ENCODE peak calls at places on chromosomes 16 and 17, in seven cellular contexts. One of them, this sample, is unnamed.

GRCh38 chr16:58345574-58346354 is 46.5 kb upstream of the GINS3 start:
- DNase-seq in psoas muscle: no peak
- DNase-seq in nephron progenitor cell: no peak
- DNase-seq in CD8-positive, alpha-beta T cell: no peak
- DNase-seq in fibroblast of mammary gland: peak
- DNase-seq in neural crest cell: no peak
- DNase-seq in IMR-90: no peak
- DNase-seq in this sample: no peak

GRCh38 chr16:86763819-86764218 is 185.5 kb downstream of the FOXL1 start:
- DNase-seq in psoas muscle: no peak
- DNase-seq in nephron progenitor cell: no peak
- DNase-seq in CD8-positive, alpha-beta T cell: no peak
- DNase-seq in fibroblast of mammary gland: peak
- DNase-seq in neural crest cell: no peak
- DNase-seq in IMR-90: no peak
- DNase-seq in this sample: no peak

GRCh38 chr17:57832711-57833596 is 16.9 kb downstream of the MRPS23 start:
- DNase-seq in psoas muscle: peak
- DNase-seq in nephron progenitor cell: peak
- DNase-seq in CD8-positive, alpha-beta T cell: peak
- DNase-seq in fibroblast of mammary gland: peak
- DNase-seq in neural crest cell: peak
- DNase-seq in IMR-90: peak
- DNase-seq in this sample: peak

GRCh38 chr16:14658063-14658462 is 25.3 kb downstream of the BFAR start:
- DNase-seq in psoas muscle: no peak
- DNase-seq in nephron progenitor cell: no peak
- DNase-seq in CD8-positive, alpha-beta T cell: no peak
- DNase-seq in fibroblast of mammary gland: no peak
- DNase-seq in neural crest cell: no peak
- DNase-seq in IMR-90: no peak
- DNase-seq in this sample: no peak

GRCh38 chr17:38751803-38752118 is 780 bp upstream of the PSMB3 start:
- DNase-seq in psoas muscle: peak
- DNase-seq in nephron progenitor cell: peak
- DNase-seq in CD8-positive, alpha-beta T cell: peak
- DNase-seq in fibroblast of mammary gland: peak
- DNase-seq in neural crest cell: peak
- DNase-seq in IMR-90: peak
- DNase-seq in this sample: peak

GRCh38 chr16:46911038-46911437 is 26.9 kb downstream of the GPT2 start:
- DNase-seq in psoas muscle: no peak
- DNase-seq in nephron progenitor cell: no peak
- DNase-seq in CD8-positive, alpha-beta T cell: no peak
- DNase-seq in fibroblast of mammary gland: no peak
- DNase-seq in neural crest cell: no peak
- DNase-seq in IMR-90: no peak
- DNase-seq in this sample: no peak

GRCh38 chr17:49676276-49676868 is 1.5 kb downstream of the SPOP start:
- DNase-seq in psoas muscle: no peak
- DNase-seq in nephron progenitor cell: no peak
- DNase-seq in CD8-positive, alpha-beta T cell: no peak
- DNase-seq in fibroblast of mammary gland: peak
- DNase-seq in neural crest cell: no peak
- DNase-seq in IMR-90: peak
- DNase-seq in this sample: no peak

GRCh38 chr17:40014375-40014980 is 762 bp upstream of the CSF3 start:
- DNase-seq in psoas muscle: peak
- DNase-seq in nephron progenitor cell: no peak
- DNase-seq in CD8-positive, alpha-beta T cell: no peak
- DNase-seq in fibroblast of mammary gland: peak
- DNase-seq in neural crest cell: no peak
- DNase-seq in IMR-90: no peak
- DNase-seq in this sample: no peak

GRCh38 chr16:17470002-17470870 is 524 bp downstream of the XYLT1 start:
- DNase-seq in psoas muscle: peak
- DNase-seq in nephron progenitor cell: peak
- DNase-seq in CD8-positive, alpha-beta T cell: peak
- DNase-seq in fibroblast of mammary gland: no peak
- DNase-seq in neural crest cell: peak
- DNase-seq in IMR-90: no peak
- DNase-seq in this sample: peak

GRCh38 chr16:21697032-21697431 is 33.3 kb downstream of the OTOA start:
- DNase-seq in psoas muscle: no peak
- DNase-seq in nephron progenitor cell: no peak
- DNase-seq in CD8-positive, alpha-beta T cell: no peak
- DNase-seq in fibroblast of mammary gland: no peak
- DNase-seq in neural crest cell: no peak
- DNase-seq in IMR-90: no peak
- DNase-seq in this sample: no peak

GRCh38 chr17:51154176-51154575 is 817 bp downstream of the NME1 start:
- DNase-seq in psoas muscle: no peak
- DNase-seq in nephron progenitor cell: no peak
- DNase-seq in CD8-positive, alpha-beta T cell: no peak
- DNase-seq in fibroblast of mammary gland: peak
- DNase-seq in neural crest cell: no peak
- DNase-seq in IMR-90: peak
- DNase-seq in this sample: no peak

GRCh38 chr17:30133197-30133596 is 16.6 kb downstream of the NSRP1 start:
- DNase-seq in psoas muscle: no peak
- DNase-seq in nephron progenitor cell: no peak
- DNase-seq in CD8-positive, alpha-beta T cell: no peak
- DNase-seq in fibroblast of mammary gland: no peak
- DNase-seq in neural crest cell: no peak
- DNase-seq in IMR-90: no peak
- DNase-seq in this sample: no peak

GRCh38 chr17:63399856-63400255 is 46.2 kb downstream of the CYB561 start:
- DNase-seq in psoas muscle: peak
- DNase-seq in nephron progenitor cell: no peak
- DNase-seq in CD8-positive, alpha-beta T cell: no peak
- DNase-seq in fibroblast of mammary gland: peak
- DNase-seq in neural crest cell: no peak
- DNase-seq in IMR-90: peak
- DNase-seq in this sample: no peak

GRCh38 chr16:66265556-66266133 is 100.8 kb upstream of the CDH5 start:
- DNase-seq in psoas muscle: no peak
- DNase-seq in nephron progenitor cell: no peak
- DNase-seq in CD8-positive, alpha-beta T cell: peak
- DNase-seq in fibroblast of mammary gland: no peak
- DNase-seq in neural crest cell: no peak
- DNase-seq in IMR-90: no peak
- DNase-seq in this sample: no peak

GRCh38 chr17:19769946-19770652 is 22.0 kb upstream of the ALDH3A1 start:
- DNase-seq in psoas muscle: no peak
- DNase-seq in nephron progenitor cell: no peak
- DNase-seq in CD8-positive, alpha-beta T cell: no peak
- DNase-seq in fibroblast of mammary gland: peak
- DNase-seq in neural crest cell: no peak
- DNase-seq in IMR-90: peak
- DNase-seq in this sample: no peak

GRCh38 chr16:19108409-19109287 is 5.1 kb upstream of the ITPRIPL2 start:
- DNase-seq in psoas muscle: no peak
- DNase-seq in nephron progenitor cell: no peak
- DNase-seq in CD8-positive, alpha-beta T cell: no peak
- DNase-seq in fibroblast of mammary gland: no peak
- DNase-seq in neural crest cell: no peak
- DNase-seq in IMR-90: no peak
- DNase-seq in this sample: no peak

GRCh38 chr16:23182675-23183485 is at the start of gene SCNN1G:
- DNase-seq in psoas muscle: no peak
- DNase-seq in nephron progenitor cell: peak
- DNase-seq in CD8-positive, alpha-beta T cell: no peak
- DNase-seq in fibroblast of mammary gland: no peak
- DNase-seq in neural crest cell: peak
- DNase-seq in IMR-90: no peak
- DNase-seq in this sample: no peak

GRCh38 chr16:67546761-67547422 is 15.4 kb upstream of the CTCF start:
- DNase-seq in psoas muscle: peak
- DNase-seq in nephron progenitor cell: peak
- DNase-seq in CD8-positive, alpha-beta T cell: peak
- DNase-seq in fibroblast of mammary gland: peak
- DNase-seq in neural crest cell: peak
- DNase-seq in IMR-90: peak
- DNase-seq in this sample: peak

GRCh38 chr16:14286381-14287230 is 215.5 kb downstream of the MRTFB start:
- DNase-seq in psoas muscle: peak
- DNase-seq in nephron progenitor cell: no peak
- DNase-seq in CD8-positive, alpha-beta T cell: no peak
- DNase-seq in fibroblast of mammary gland: no peak
- DNase-seq in neural crest cell: no peak
- DNase-seq in IMR-90: no peak
- DNase-seq in this sample: no peak

GRCh38 chr16:56930516-56931252 is 1.3 kb upstream of the HERPUD1 start:
- DNase-seq in psoas muscle: no peak
- DNase-seq in nephron progenitor cell: no peak
- DNase-seq in CD8-positive, alpha-beta T cell: no peak
- DNase-seq in fibroblast of mammary gland: no peak
- DNase-seq in neural crest cell: no peak
- DNase-seq in IMR-90: no peak
- DNase-seq in this sample: no peak

GRCh38 chr16:9689597-9689996 is 492.6 kb downstream of the GRIN2A start:
- DNase-seq in psoas muscle: no peak
- DNase-seq in nephron progenitor cell: no peak
- DNase-seq in CD8-positive, alpha-beta T cell: no peak
- DNase-seq in fibroblast of mammary gland: no peak
- DNase-seq in neural crest cell: no peak
- DNase-seq in IMR-90: no peak
- DNase-seq in this sample: no peak

DNA sequence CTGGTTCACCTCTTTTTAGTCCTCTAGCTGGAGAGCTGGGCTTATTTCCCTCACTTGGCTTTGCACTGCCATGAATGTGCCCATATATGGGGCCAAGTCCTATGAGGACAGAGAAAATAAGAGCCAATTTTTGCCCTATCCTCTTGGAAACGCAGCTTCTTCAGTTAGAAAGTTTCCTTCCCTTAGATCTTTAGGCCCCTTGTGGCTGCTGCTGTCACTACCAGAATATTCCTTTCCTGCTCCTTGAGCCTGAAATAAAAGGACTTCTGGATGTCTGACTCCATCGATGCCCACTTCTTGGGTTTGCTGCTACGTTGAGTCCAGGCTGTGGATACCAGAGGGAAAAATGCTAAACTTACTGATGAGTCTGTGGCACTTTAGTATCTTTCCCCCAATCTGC is 487.1 kb downstream of the GRIN2A start:
- DNase-seq in psoas muscle: no peak
- DNase-seq in nephron progenitor cell: no peak
- DNase-seq in CD8-positive, alpha-beta T cell: no peak
- DNase-seq in fibroblast of mammary gland: no peak
- DNase-seq in neural crest cell: no peak
- DNase-seq in IMR-90: no peak
- DNase-seq in this sample: no peak
- TF ChIP-seq CTCF in psoas muscle: no peak
- TF ChIP-seq CTCF in nephron progenitor cell: peak
- TF ChIP-seq CTCF in CD8-positive, alpha-beta T cell: no peak
- TF ChIP-seq CTCF in fibroblast of mammary gland: no peak
- TF ChIP-seq CTCF in neural crest cell: peak
- TF ChIP-seq CTCF in IMR-90: no peak
- TF ChIP-seq CTCF in this sample: no peak

DNA sequence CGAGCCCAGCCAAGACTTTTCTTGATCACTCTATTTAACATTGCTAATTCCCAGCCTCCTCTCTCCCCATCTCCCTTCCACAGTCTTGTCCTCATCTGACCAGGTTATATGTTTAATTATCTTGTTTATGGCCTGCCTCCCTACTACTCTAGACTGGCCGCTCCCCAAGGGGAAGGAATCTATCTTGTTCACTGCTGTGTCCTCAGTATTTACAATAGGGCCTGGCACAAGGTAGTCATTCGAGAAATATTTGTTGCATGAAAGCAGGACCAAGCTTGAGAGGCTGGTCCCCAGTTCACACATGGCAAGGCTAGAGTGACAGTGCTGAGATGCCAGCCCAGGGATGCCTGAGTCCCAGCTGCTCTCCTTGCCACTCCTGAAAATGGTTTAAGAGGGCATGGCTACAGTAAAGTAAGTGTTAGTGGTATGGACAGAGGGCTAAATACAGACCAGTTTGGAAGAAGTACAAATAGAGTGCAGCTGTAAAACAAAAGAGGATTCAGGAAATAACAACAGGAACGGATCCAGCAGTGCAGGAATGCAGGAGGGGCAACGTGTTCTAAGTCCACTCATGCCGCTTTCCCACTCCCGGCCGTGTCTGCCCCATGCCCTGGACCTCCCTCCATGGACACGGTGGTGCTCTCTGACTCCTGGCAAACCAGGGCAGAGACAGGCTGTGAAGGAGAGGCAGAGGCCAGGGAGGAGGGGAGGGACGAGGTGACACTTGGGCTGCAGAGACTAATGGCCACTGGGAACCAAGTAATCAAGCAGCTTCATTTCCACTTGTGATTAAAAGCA is 65.6 kb downstream of the TOM1L2 start:
- DNase-seq in psoas muscle: no peak
- DNase-seq in nephron progenitor cell: no peak
- DNase-seq in CD8-positive, alpha-beta T cell: no peak
- DNase-seq in fibroblast of mammary gland: no peak
- DNase-seq in neural crest cell: no peak
- DNase-seq in IMR-90: no peak
- DNase-seq in this sample: no peak
- TF ChIP-seq CTCF in psoas muscle: no peak
- TF ChIP-seq CTCF in nephron progenitor cell: no peak
- TF ChIP-seq CTCF in CD8-positive, alpha-beta T cell: no peak
- TF ChIP-seq CTCF in fibroblast of mammary gland: no peak
- TF ChIP-seq CTCF in neural crest cell: no peak
- TF ChIP-seq CTCF in IMR-90: no peak
- TF ChIP-seq CTCF in this sample: no peak

GRCh38 chr16:85446846-85447656 is 166.1 kb upstream of the GSE1 start:
- DNase-seq in psoas muscle: peak
- DNase-seq in nephron progenitor cell: no peak
- DNase-seq in CD8-positive, alpha-beta T cell: no peak
- DNase-seq in fibroblast of mammary gland: no peak
- DNase-seq in neural crest cell: no peak
- DNase-seq in IMR-90: no peak
- DNase-seq in this sample: no peak

GRCh38 chr16:85443116-85443515 is 170.0 kb upstream of the GSE1 start:
- DNase-seq in psoas muscle: no peak
- DNase-seq in nephron progenitor cell: no peak
- DNase-seq in CD8-positive, alpha-beta T cell: no peak
- DNase-seq in fibroblast of mammary gland: no peak
- DNase-seq in neural crest cell: no peak
- DNase-seq in IMR-90: no peak
- DNase-seq in this sample: no peak

GRCh38 chr16:85443531-85443930 is 169.6 kb upstream of the GSE1 start:
- DNase-seq in psoas muscle: no peak
- DNase-seq in nephron progenitor cell: no peak
- DNase-seq in CD8-positive, alpha-beta T cell: no peak
- DNase-seq in fibroblast of mammary gland: no peak
- DNase-seq in neural crest cell: no peak
- DNase-seq in IMR-90: no peak
- DNase-seq in this sample: no peak

GRCh38 chr16:85445779-85446222 is 167.3 kb upstream of the GSE1 start:
- DNase-seq in psoas muscle: no peak
- DNase-seq in nephron progenitor cell: no peak
- DNase-seq in CD8-positive, alpha-beta T cell: no peak
- DNase-seq in fibroblast of mammary gland: no peak
- DNase-seq in neural crest cell: no peak
- DNase-seq in IMR-90: peak
- DNase-seq in this sample: no peak

GRCh38 chr16:85444879-85445778 is 168.0 kb upstream of the GSE1 start:
- DNase-seq in psoas muscle: no peak
- DNase-seq in nephron progenitor cell: no peak
- DNase-seq in CD8-positive, alpha-beta T cell: no peak
- DNase-seq in fibroblast of mammary gland: no peak
- DNase-seq in neural crest cell: no peak
- DNase-seq in IMR-90: no peak
- DNase-seq in this sample: no peak
- TF ChIP-seq CTCF in psoas muscle: no peak
- TF ChIP-seq CTCF in nephron progenitor cell: no peak
- TF ChIP-seq CTCF in CD8-positive, alpha-beta T cell: no peak
- TF ChIP-seq CTCF in fibroblast of mammary gland: no peak
- TF ChIP-seq CTCF in neural crest cell: no peak
- TF ChIP-seq CTCF in IMR-90: no peak
- TF ChIP-seq CTCF in this sample: no peak

GRCh38 chr17:73340093-73340596 is 28.3 kb upstream of the CDC42EP4 start:
- DNase-seq in psoas muscle: no peak
- DNase-seq in nephron progenitor cell: no peak
- DNase-seq in CD8-positive, alpha-beta T cell: no peak
- DNase-seq in fibroblast of mammary gland: peak
- DNase-seq in neural crest cell: no peak
- DNase-seq in IMR-90: peak
- DNase-seq in this sample: no peak
- TF ChIP-seq CTCF in psoas muscle: peak
- TF ChIP-seq CTCF in nephron progenitor cell: no peak
- TF ChIP-seq CTCF in CD8-positive, alpha-beta T cell: no peak
- TF ChIP-seq CTCF in fibroblast of mammary gland: peak
- TF ChIP-seq CTCF in neural crest cell: no peak
- TF ChIP-seq CTCF in IMR-90: peak
- TF ChIP-seq CTCF in this sample: no peak

This sample was measured in activated B cell treated with CpG ODN at 0.5 μM for 24 hours.